ENCODE peak calls at places on chromosomes 13 and 19, in six cellular contexts. A, W, I, R, T and E are unnamed samples.

GRCh38 chr13:87384099-87384498 is 287.1 kb upstream of the SLITRK5 start:
- DNase-seq in T (no peak), R (no peak), W (no peak), I (no peak), A (no peak), E (no peak)

GRCh38 chr13:27920677-27921420 is 1.0 kb downstream of the PDX1 start:
- DNase-seq in T (no peak), R (no peak), W (peak), A (no peak), I (no peak), E (peak)

GRCh38 chr19:50333737-50334617 is 4.8 kb upstream of the KCNC3 start:
- DNase-seq in T (peak), A (peak), R (no peak), I (peak), W (peak), E (peak)

GRCh38 chr13:57933606-57934005 is 302.1 kb downstream of the PCDH17 start:
- DNase-seq in A (no peak), T (no peak), W (no peak), I (no peak), R (peak), E (no peak)

GRCh38 chr19:41219924-41220567 is 1.0 kb downstream of the AXL start:
- DNase-seq in W (no peak), T (no peak), R (peak), I (no peak), A (no peak), E (peak)

GRCh38 chr13:75135325-75135825 is 346.6 kb downstream of the TBC1D4 start:
- DNase-seq in R (peak), W (no peak), I (no peak), A (no peak), T (no peak), E (no peak)

GRCh38 chr13:50668044-50668443 is 175.4 kb downstream of the DLEU7 start:
- DNase-seq in W (no peak), T (no peak), I (no peak), A (no peak), R (no peak), E (no peak)

GRCh38 chr13:28819748-28820098 is 416 bp upstream of the MTUS2 start:
- DNase-seq in T (peak), I (peak), R (no peak), W (peak), A (no peak), E (peak)

GRCh38 chr19:39923862-39924261 is 10.6 kb downstream of the FCGBP start:
- DNase-seq in I (no peak), T (no peak), R (no peak), W (no peak), A (no peak), E (no peak)

GRCh38 chr19:31385744-31386143 is 36.5 kb upstream of the TSHZ3 start:
- DNase-seq in T (no peak), R (no peak), W (no peak), I (no peak), A (no peak), E (no peak)

GRCh38 chr13:91389186-91389585 is 9.2 kb upstream of the GPC5 start:
- DNase-seq in A (no peak), R (no peak), W (no peak), I (no peak), T (no peak), E (no peak)

GRCh38 chr19:23917856-23918255 is 3.2 kb downstream of the ZNF726 start:
- DNase-seq in A (no peak), I (no peak), T (no peak), R (no peak), W (no peak), E (no peak)

GRCh38 chr19:8494158-8494557 is 8.3 kb downstream of the PRAM1 start:
- DNase-seq in I (no peak), A (no peak), R (no peak), W (no peak), T (no peak), E (no peak)

GRCh38 chr19:17948967-17949930 is 16.4 kb downstream of the CCDC124 start:
- DNase-seq in A (no peak), W (no peak), R (no peak), T (peak), I (no peak), E (no peak)

GRCh38 chr13:29583073-29583785 is 12.3 kb downstream of the SLC7A1 start:
- DNase-seq in A (no peak), I (no peak), T (no peak), R (peak), W (no peak), E (no peak)

GRCh38 chr13:80436571-80437169 is 95.7 kb upstream of the SPRY2 start:
- DNase-seq in R (no peak), T (no peak), I (no peak), W (no peak), A (no peak), E (no peak)

GRCh38 chr13:75787249-75787940 is 151.3 kb downstream of the LMO7 start:
- DNase-seq in T (no peak), W (no peak), A (no peak), I (no peak), R (no peak), E (no peak)

GRCh38 chr19:39111593-39112199 is 13.9 kb upstream of the PAK4 start:
- DNase-seq in T (no peak), A (no peak), I (no peak), W (peak), R (peak), E (peak)

GRCh38 chr13:32036131-32036695 is 4.6 kb downstream of the FRY start:
- DNase-seq in R (no peak), I (no peak), W (no peak), T (no peak), A (no peak), E (no peak)

GRCh38 chr13:81017525-81018152 is 676.7 kb upstream of the SPRY2 start:
- DNase-seq in W (peak), T (no peak), R (peak), A (no peak), I (no peak), E (no peak)

GRCh38 chr13:111139874-111140561 is 24.9 kb downstream of the ARHGEF7 start:
- DNase-seq in W (no peak), R (no peak), T (no peak), I (no peak), A (no peak), E (no peak)

GRCh38 chr13:24165746-24166145 is 5.2 kb downstream of the SPATA13 start:
- DNase-seq in I (no peak), R (no peak), W (no peak), T (no peak), A (no peak), E (no peak)

GRCh38 chr19:7366701-7367420 is 18.1 kb downstream of the ARHGEF18 start:
- DNase-seq in T (no peak), I (no peak), R (peak), W (peak), A (no peak), E (no peak)

GRCh38 chr13:46896346-46897138 is at the start of gene HTR2A:
- DNase-seq in R (no peak), I (peak), T (no peak), W (no peak), A (no peak), E (no peak)

GRCh38 chr13:85828094-85828684 is 29.0 kb upstream of the SLITRK6 start:
- DNase-seq in W (peak), R (peak), T (peak), I (no peak), A (no peak), E (no peak)

GRCh38 chr13:88932950-88933349 is 1261.8 kb downstream of the SLITRK5 start:
- DNase-seq in T (no peak), A (no peak), I (no peak), R (no peak), W (no peak), E (no peak)

GRCh38 chr13:114074671-114075315 is 57.6 kb downstream of the RASA3 start:
- DNase-seq in W (no peak), R (no peak), T (no peak), A (peak), I (no peak), E (no peak)

GRCh38 chr19:33290956-33291622 is 11.2 kb downstream of the CEBPA start:
- DNase-seq in W (peak), A (no peak), R (peak), T (no peak), I (no peak), E (peak)

GRCh38 chr19:22935151-22935550 is 67.8 kb downstream of the ZNF728 start:
- DNase-seq in A (no peak), R (no peak), W (no peak), I (no peak), T (no peak), E (no peak)

GRCh38 chr13:49791753-49792549 is 531 bp downstream of the KPNA3 start:
- DNase-seq in W (no peak), I (peak), R (peak), T (peak), A (no peak), E (peak)

GRCh38 chr13:90089051-90089450 is 1258.4 kb upstream of the MIR17HG start:
- DNase-seq in I (no peak), A (no peak), W (no peak), T (no peak), R (no peak), E (no peak)

GRCh38 chr19:15173746-15174404 is 26.9 kb downstream of the NOTCH3 start:
- DNase-seq in W (no peak), I (no peak), T (no peak), A (no peak), R (peak), E (no peak)

GRCh38 chr13:111913790-111914189 is 153.2 kb upstream of the SOX1 start:
- DNase-seq in R (no peak), T (no peak), W (no peak), I (no peak), A (no peak), E (no peak)

GRCh38 chr13:57666131-57666530 is 34.6 kb downstream of the PCDH17 start:
- DNase-seq in R (no peak), I (no peak), W (no peak), T (no peak), A (no peak), E (no peak)

GRCh38 chr13:28040977-28041376 is 52.5 kb upstream of the URAD start:
- DNase-seq in W (no peak), T (no peak), A (no peak), R (no peak), I (no peak), E (no peak)

GRCh38 chr19:53982611-53983010 is 8.8 kb upstream of the CACNG6 start:
- DNase-seq in R (no peak), W (peak), I (peak), A (no peak), T (no peak), E (peak)

GRCh38 chr19:4298772-4299550 is 3.2 kb downstream of the TMIGD2 start:
- DNase-seq in A (no peak), T (no peak), R (no peak), I (no peak), W (no peak), E (no peak)

GRCh38 chr13:51967482-51968446 is 43.5 kb downstream of the ATP7B start:
- DNase-seq in R (no peak), T (no peak), A (no peak), W (no peak), I (no peak), E (no peak)

GRCh38 chr19:2149980-2150793 is 1.2 kb downstream of the AP3D1 start:
- DNase-seq in T (no peak), A (no peak), I (no peak), W (no peak), R (peak), E (no peak)

DNA sequence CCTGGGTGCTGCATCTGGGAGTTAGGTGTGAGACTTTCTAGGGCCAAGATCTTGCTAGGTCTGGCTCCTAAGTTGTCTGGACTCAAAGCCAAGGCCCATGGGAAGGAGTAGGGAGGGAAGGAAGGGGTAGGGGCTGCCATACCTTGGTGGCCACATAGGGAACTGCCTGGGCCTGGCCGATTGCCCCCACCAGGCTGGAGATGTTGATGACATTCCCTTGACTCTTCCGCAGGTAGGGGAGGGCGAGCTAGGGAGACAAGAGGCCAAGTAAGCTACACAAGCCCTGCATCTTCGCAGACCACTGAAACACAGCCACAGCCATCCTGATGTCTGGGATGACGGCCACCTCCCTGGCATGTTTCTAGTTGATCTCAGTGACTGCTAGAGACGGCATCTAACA is 4.1 kb upstream of the BCAT2 start:
- DNase-seq in W (no peak), R (no peak), T (no peak), I (no peak), A (no peak), E (no peak)
- TF ChIP-seq CTCF in W (no peak), R (no peak), T (no peak), I (no peak), A (no peak), E (no peak)

GRCh38 chr19:11405846-11406643 is 13.1 kb downstream of the RGL3 start:
- DNase-seq in T (no peak), I (no peak), R (peak), W (no peak), A (no peak), E (no peak)
- TF ChIP-seq CTCF in T (peak), I (no peak), R (peak), W (no peak), A (no peak), E (no peak)

DNA sequence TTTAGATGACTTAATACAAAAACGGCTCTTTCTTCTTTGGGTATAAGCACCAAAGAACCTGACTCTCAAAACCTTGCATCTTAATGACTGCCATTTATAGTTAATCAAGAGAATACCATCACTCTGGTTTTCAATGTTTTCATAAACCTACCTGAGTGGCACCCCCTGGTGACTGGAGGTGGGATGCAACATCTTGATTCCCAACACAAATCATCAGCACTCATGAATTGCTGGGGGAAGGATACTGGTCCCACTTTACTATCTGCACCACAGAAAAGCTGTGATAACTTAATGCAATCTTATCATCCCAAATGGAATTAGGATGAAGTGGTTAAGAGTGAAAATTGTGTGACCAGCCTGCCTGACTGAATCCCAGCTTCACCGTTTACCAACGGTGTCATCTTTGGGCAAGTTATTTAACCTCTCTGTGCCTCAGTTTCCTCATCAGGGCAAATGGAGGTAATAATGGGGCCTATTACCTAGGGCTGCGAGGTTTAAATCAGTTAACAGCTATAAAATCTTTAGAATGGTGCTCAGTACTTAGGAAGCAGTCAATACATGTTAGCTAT is 366.4 kb downstream of the KLF12 start:
- DNase-seq in T (no peak), I (no peak), A (no peak), W (no peak), R (peak), E (peak)
- TF ChIP-seq CTCF in T (peak), I (no peak), A (no peak), W (no peak), R (no peak), E (no peak)

DNA sequence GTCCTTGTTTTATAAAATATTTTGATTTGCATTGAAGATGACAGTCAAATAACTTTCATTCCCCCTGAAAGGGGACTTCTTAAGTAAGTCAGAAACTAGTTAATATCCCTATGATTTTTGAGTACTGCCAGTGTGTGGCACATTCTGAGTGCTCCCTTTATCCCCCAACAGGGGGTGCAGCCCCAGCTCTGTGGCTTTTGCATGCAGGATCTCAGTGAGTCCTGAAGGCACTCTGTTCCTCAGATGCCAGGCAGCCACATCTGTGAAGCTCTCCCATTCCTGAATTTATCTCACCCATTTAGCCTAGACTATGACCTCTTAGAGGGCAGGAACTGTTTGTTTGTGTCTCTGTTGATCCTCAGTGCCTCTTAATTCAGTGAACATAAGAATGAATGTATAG is 123.1 kb downstream of the CDK8 start:
- DNase-seq in R (peak), T (no peak), I (no peak), A (no peak), W (peak), E (peak)
- TF ChIP-seq CTCF in R (peak), T (peak), I (no peak), A (no peak), W (no peak), E (peak)

GRCh38 chr19:19428746-19429145 is 23.3 kb downstream of the GATAD2A start:
- DNase-seq in T (no peak), A (no peak), R (no peak), I (no peak), W (no peak), E (no peak)
- TF ChIP-seq CTCF in T (no peak), A (no peak), R (no peak), I (no peak), W (no peak), E (no peak)

DNA sequence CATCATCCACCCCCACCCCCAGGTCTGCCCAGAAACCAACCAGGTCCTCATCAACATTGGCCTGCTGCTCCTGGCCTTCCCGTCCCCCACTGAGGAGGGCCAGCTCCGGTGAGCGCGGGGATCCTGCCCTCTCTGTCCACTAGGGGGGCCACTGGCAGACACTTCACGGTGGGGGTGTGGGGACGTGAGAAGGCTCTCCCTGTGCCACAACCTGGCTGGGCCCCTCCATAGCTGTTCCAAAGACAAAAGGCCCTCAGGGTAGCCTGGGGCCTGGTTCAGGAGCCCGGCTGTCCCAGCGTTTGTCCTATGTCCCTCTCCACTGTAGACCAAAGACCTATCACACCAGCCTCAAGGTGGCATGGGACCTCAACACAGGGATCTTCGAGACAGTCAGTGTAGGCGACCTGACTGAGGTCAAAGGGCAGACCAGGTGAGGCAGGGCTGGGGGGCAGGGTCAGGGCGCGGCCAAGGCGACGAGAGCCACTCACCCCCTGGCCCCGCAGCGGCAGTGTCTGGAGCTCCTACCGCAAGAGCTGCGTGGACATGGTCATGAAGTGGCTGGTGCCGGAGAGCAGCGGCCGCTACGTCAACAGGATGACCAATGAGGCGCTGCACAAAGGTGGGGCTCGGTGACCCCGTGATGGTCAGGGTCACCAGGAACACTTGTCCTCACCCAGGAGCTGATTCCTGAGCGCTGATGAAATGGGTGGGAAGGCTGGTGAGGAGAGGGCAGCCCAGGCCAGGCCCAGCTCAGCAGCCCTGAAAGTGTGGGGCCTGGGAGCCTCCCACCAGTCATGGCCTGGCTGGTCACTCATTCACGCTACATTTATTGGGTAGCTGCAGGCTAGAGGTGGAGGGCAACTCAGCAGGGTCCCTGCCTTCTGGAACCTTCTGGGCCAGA is 7.9 kb downstream of the DCAF15 start:
- DNase-seq in W (peak), R (no peak), T (no peak), I (no peak), A (no peak), E (peak)
- TF ChIP-seq CTCF in W (no peak), R (peak), T (peak), I (no peak), A (no peak), E (no peak)

GRCh38 chr13:37143901-37144300 is 38.4 kb upstream of the CSNK1A1L start:
- DNase-seq in R (peak), I (no peak), A (no peak), T (no peak), W (no peak), E (no peak)

GRCh38 chr13:37148501-37148900 is 43.0 kb upstream of the CSNK1A1L start:
- DNase-seq in I (no peak), W (no peak), R (no peak), A (no peak), T (no peak), E (no peak)

GRCh38 chr13:37144661-37145060 is 39.2 kb upstream of the CSNK1A1L start:
- DNase-seq in T (no peak), A (no peak), W (no peak), R (no peak), I (no peak), E (no peak)

DNA sequence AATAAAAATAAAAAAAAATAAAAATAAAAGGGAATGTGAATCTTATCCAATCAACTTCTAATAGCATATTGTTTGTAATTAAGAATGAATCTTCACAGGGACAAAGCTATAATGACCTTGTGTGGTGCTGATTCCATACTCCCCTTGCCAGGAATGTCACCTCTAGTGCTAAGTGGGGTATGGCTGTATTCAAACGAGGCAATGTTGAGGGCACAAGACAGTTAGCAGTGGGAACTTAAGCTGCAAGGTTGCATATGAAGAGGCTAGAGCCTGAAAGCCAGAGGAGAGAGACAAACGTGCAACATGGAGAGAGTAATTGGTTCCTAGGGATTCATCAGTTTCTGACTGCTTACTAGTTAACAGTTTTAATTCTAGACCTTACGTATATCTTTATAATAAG is 43.9 kb upstream of the CSNK1A1L start:
- DNase-seq in T (no peak), R (no peak), W (no peak), A (no peak), I (no peak), E (no peak)
- TF ChIP-seq CTCF in T (no peak), R (no peak), W (no peak), A (no peak), I (no peak), E (no peak)